ENCODE peak calls at places on chromosome 5, in ten cellular contexts. L is A549; W is colonic mucosa; B is BE2C; V is astrocyte; Z is CD4-positive, CD25-positive, alpha-beta regulatory T cell; Q is tibial nerve; Y is neural progenitor cell; A is lung; I is naive thymus-derived CD4-positive, alpha-beta T cell. F is an unnamed sample. For H3K4me1 and H3K9me3, the result is how much of the 10 kb centered on the place peaks cover.

GRCh38 chr5:33238826-33239670 is 201.7 kb upstream of the TARS1 start:
- DNase-seq in B (no peak), V (no peak), I (no peak), Y (no peak), L (no peak), A (no peak), W (no peak), Z (no peak), Q (no peak), F (no peak)

GRCh38 chr5:98109561-98110006 is 663.9 kb upstream of the RGMB start:
- DNase-seq in B (no peak), Z (no peak), Y (no peak), Q (no peak), V (peak), L (no peak), A (no peak), I (no peak), W (no peak), F (no peak)

GRCh38 chr5:5886812-5887486 is 464.5 kb downstream of the ICE1 start:
- DNase-seq in Q (no peak), V (no peak), Z (no peak), I (peak), W (peak), B (no peak), L (peak), A (no peak), Y (peak), F (no peak)

GRCh38 chr5:107704686-107705389 is 34.1 kb upstream of the EFNA5 start:
- DNase-seq in B (peak), V (peak), I (no peak), A (no peak), Y (no peak), W (no peak), L (no peak), Q (no peak), Z (no peak), F (no peak)

GRCh38 chr5:165630211-165630866 is 2124.9 kb downstream of the MAT2B start:
- DNase-seq in B (peak), Y (peak), Q (peak), I (no peak), L (peak), Z (no peak), A (no peak), V (peak), W (peak), F (no peak)

GRCh38 chr5:43485406-43485805 is 1.7 kb upstream of the TMEM267 start:
- DNase-seq in B (no peak), I (no peak), Y (no peak), A (no peak), L (peak), V (no peak), Q (no peak), Z (no peak), W (peak), F (no peak)

GRCh38 chr5:141903261-141903660 is 20.4 kb upstream of the DELE1 start:
- DNase-seq in V (no peak), W (no peak), Q (no peak), L (no peak), B (no peak), Z (no peak), I (no peak), A (no peak), Y (no peak), F (no peak)

GRCh38 chr5:172818081-172818480 is 16.0 kb upstream of the ERGIC1 start:
- DNase-seq in A (no peak), Q (no peak), Y (no peak), B (no peak), L (no peak), I (no peak), Z (no peak), V (no peak), W (no peak), F (no peak)

GRCh38 chr5:76896196-76896595 is 46.4 kb downstream of the S100Z start:
- DNase-seq in Z (no peak), B (no peak), L (no peak), Q (no peak), A (no peak), Y (no peak), I (no peak), W (no peak), V (no peak), F (no peak)

GRCh38 chr5:42547146-42547545 is 123.9 kb downstream of the GHR start:
- DNase-seq in B (no peak), L (peak), A (no peak), I (no peak), W (no peak), Z (no peak), V (peak), Y (no peak), Q (no peak), F (no peak)

GRCh38 chr5:82107277-82107676 is 135.5 kb downstream of the ATG10 start:
- DNase-seq in W (no peak), B (no peak), V (peak), L (peak), Z (no peak), I (no peak), A (no peak), Q (no peak), Y (peak), F (no peak)

GRCh38 chr5:127562252-127562651 is 44.8 kb downstream of the PRRC1 start:
- DNase-seq in A (no peak), Y (peak), W (no peak), L (peak), I (no peak), Z (no peak), B (peak), Q (peak), V (no peak), F (no peak)

GRCh38 chr5:152568101-152568500 is 163.0 kb upstream of the NMUR2 start:
- DNase-seq in I (no peak), B (no peak), Z (no peak), Q (no peak), W (no peak), L (no peak), A (no peak), V (no peak), Y (no peak), F (no peak)

GRCh38 chr5:177487144-177487543 is 10.3 kb downstream of the PDLIM7 start:
- DNase-seq in I (no peak), A (no peak), V (no peak), B (no peak), Y (no peak), W (no peak), Q (no peak), L (no peak), Z (no peak), F (no peak)

GRCh38 chr5:176501333-176501732 is 35.9 kb downstream of the RNF44 start:
- DNase-seq in Q (no peak), Y (no peak), W (no peak), L (no peak), V (peak), B (no peak), Z (no peak), I (no peak), A (no peak), F (no peak)

GRCh38 chr5:133905494-133905893 is 62.9 kb downstream of the C5orf15 start:
- DNase-seq in Q (no peak), I (no peak), Y (no peak), L (no peak), W (no peak), B (peak), V (no peak), Z (no peak), A (no peak), F (no peak)

GRCh38 chr5:149712439-149713147 is 17.5 kb upstream of the PPARGC1B start:
- DNase-seq in L (no peak), A (no peak), I (no peak), Y (peak), W (no peak), V (no peak), B (no peak), Z (no peak), Q (no peak), F (no peak)

GRCh38 chr5:157463621-157464407 is 3.8 kb downstream of the NIPAL4 start:
- DNase-seq in Y (no peak), Q (no peak), W (no peak), A (no peak), L (peak), V (peak), I (no peak), Z (no peak), B (no peak), F (no peak)

GRCh38 chr5:159536626-159537025 is 206.3 kb upstream of the IL12B start:
- DNase-seq in Z (no peak), B (no peak), L (no peak), V (no peak), A (no peak), Y (no peak), I (no peak), Q (no peak), W (no peak), F (no peak)

GRCh38 chr5:176648467-176649194 is 1.3 kb downstream of the TSPAN17 start:
- DNase-seq in V (no peak), Q (no peak), I (no peak), W (no peak), L (no peak), B (no peak), A (no peak), Z (peak), Y (no peak), F (no peak)

GRCh38 chr5:389197-389821 is 53.7 kb upstream of the EXOC3 start:
- DNase-seq in Q (no peak), V (no peak), B (no peak), Z (no peak), A (peak), I (no peak), L (no peak), W (peak), Y (no peak), F (no peak)

GRCh38 chr5:103402861-103403260 is 144.3 kb downstream of the MACIR start:
- DNase-seq in Z (no peak), Q (no peak), I (no peak), L (no peak), V (no peak), A (no peak), W (no peak), B (peak), Y (no peak), F (no peak)

GRCh38 chr5:172541119-172541763 is 86.9 kb upstream of the SH3PXD2B start:
- DNase-seq in Q (no peak), B (peak), V (no peak), Z (no peak), L (no peak), A (no peak), I (no peak), Y (no peak), W (peak), F (no peak)

GRCh38 chr5:177327539-177328522 is 16.1 kb upstream of the MXD3 start:
- DNase-seq in Z (no peak), L (no peak), V (peak), Q (no peak), B (no peak), A (no peak), Y (no peak), W (no peak), I (no peak), F (no peak)

GRCh38 chr5:80761966-80762365 is 107.2 kb upstream of the DHFR start:
- DNase-seq in A (no peak), L (no peak), Q (no peak), Z (no peak), W (no peak), V (peak), B (no peak), Y (no peak), I (no peak), F (no peak)

GRCh38 chr5:64923151-64923685 is 154.5 kb downstream of the CWC27 start:
- DNase-seq in Y (no peak), I (no peak), W (no peak), L (no peak), B (peak), A (no peak), V (peak), Q (no peak), Z (no peak), F (no peak)

GRCh38 chr5:107248065-107248695 is 422.6 kb downstream of the EFNA5 start:
- DNase-seq in Z (no peak), I (no peak), B (peak), W (peak), Q (peak), L (peak), A (peak), Y (peak), V (no peak), F (no peak)

GRCh38 chr5:83922699-83923098 is 202.0 kb upstream of the HAPLN1 start:
- DNase-seq in Y (no peak), A (no peak), W (no peak), L (no peak), B (no peak), Q (no peak), Z (no peak), V (no peak), I (no peak), F (no peak)

GRCh38 chr5:175682664-175683063 is 24.8 kb downstream of the HRH2 start:
- DNase-seq in V (no peak), Z (no peak), Q (no peak), B (no peak), Y (no peak), A (no peak), I (no peak), W (no peak), L (no peak), F (no peak)

GRCh38 chr5:66958984-66959641 is 237.5 kb downstream of the CD180 start:
- DNase-seq in W (no peak), V (peak), A (peak), Y (peak), Z (no peak), I (no peak), L (peak), Q (peak), B (no peak), F (peak)

GRCh38 chr5:143196601-143197259 is 206.8 kb downstream of the NR3C1 start:
- DNase-seq in Q (no peak), W (no peak), V (no peak), L (no peak), Y (no peak), A (no peak), B (no peak), I (no peak), Z (no peak), F (no peak)

GRCh38 chr5:146301666-146302065 is 37.0 kb upstream of the POU4F3 start:
- DNase-seq in A (no peak), Q (no peak), Y (no peak), Z (no peak), I (no peak), W (no peak), B (no peak), V (no peak), L (no peak), F (no peak)

GRCh38 chr5:164073013-164073535 is 567.7 kb downstream of the MAT2B start:
- DNase-seq in Q (no peak), Y (no peak), L (no peak), W (no peak), V (no peak), Z (no peak), A (no peak), I (no peak), B (no peak), F (no peak)

GRCh38 chr5:114695292-114695904 is 333.5 kb downstream of the KCNN2 start:
- DNase-seq in W (no peak), A (no peak), V (no peak), Q (no peak), B (no peak), Y (no peak), L (no peak), I (no peak), Z (no peak), F (no peak)

GRCh38 chr5:139789845-139790189 is 5.8 kb upstream of the PSD2 start:
- DNase-seq in Z (no peak), W (no peak), I (no peak), Q (no peak), V (no peak), B (no peak), L (no peak), A (no peak), Y (no peak), F (no peak)

GRCh38 chr5:139787257-139787567 is 8.4 kb upstream of the PSD2 start:
- DNase-seq in Z (no peak), Y (no peak), A (no peak), V (no peak), B (no peak), L (no peak), Q (no peak), W (no peak), I (no peak), F (no peak)

GRCh38 chr5:139787568-139788293 is 7.9 kb upstream of the PSD2 start:
- DNase-seq in Q (peak), B (peak), W (peak), Z (peak), Y (peak), I (peak), L (peak), V (peak), A (peak), F (no peak)

GRCh38 chr5:139789116-139789844 is 6.3 kb upstream of the PSD2 start:
- DNase-seq in L (no peak), I (no peak), Z (no peak), Q (no peak), B (no peak), A (no peak), V (no peak), W (no peak), Y (no peak), F (no peak)

GRCh38 chr5:139788294-139788875 is 7.2 kb upstream of the PSD2 start:
- DNase-seq in Z (no peak), L (no peak), W (no peak), V (no peak), Q (no peak), B (no peak), Y (peak), A (peak), I (no peak), F (no peak)
- H3K4me3 ChIP-seq in Z (no peak), L (peak), W (peak), V (peak), Q (peak), B (no peak), Y (peak), A (no peak), I (no peak), F (peak)

GRCh38 chr5:78627175-78627574 is 21.4 kb downstream of the LHFPL2 start:
- DNase-seq in Z (no peak), W (no peak), I (no peak), B (no peak), Y (no peak), V (peak), A (no peak), L (peak), Q (no peak), F (no peak)

GRCh38 chr5:78624992-78625391 is 23.6 kb downstream of the LHFPL2 start:
- DNase-seq in V (no peak), I (no peak), A (no peak), Q (no peak), Z (no peak), L (no peak), Y (no peak), B (no peak), W (no peak), F (no peak)

GRCh38 chr5:78627766-78628165 is 20.8 kb downstream of the LHFPL2 start:
- DNase-seq in B (no peak), W (no peak), V (peak), A (no peak), Q (no peak), I (no peak), Z (no peak), Y (no peak), L (no peak), F (no peak)

GRCh38 chr5:78624011-78624541 is 24.5 kb downstream of the LHFPL2 start:
- DNase-seq in L (no peak), V (peak), Y (no peak), W (no peak), B (peak), I (no peak), Z (no peak), Q (no peak), A (no peak), F (no peak)

DNA sequence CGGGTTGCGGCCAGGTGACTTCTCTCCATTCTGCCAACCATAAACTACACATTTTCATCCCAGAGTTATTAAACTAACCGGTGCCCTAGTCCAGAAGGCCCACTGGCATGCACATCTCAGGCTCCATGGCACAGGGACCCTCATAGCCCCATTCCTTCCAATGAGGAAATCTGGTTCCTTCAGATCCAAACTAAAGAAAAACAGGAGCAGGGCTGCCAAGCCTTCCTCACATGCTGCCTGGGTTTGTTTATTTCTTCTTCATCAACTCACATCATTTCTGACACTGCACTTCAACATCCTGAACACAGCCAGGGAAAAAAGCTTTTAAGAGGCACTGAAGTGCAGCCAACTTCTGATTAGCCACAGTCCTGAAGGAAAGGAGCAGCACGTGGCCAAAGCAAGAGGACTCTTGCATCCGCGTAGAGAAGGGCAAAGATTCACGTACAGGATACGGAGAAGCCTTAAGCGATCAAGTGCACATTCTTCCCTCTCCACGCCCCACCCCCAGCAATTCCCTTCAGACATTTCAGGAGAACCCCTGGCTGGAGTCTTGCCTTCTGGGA is 22.5 kb downstream of the LHFPL2 start:
- DNase-seq in W (no peak), L (no peak), Q (no peak), B (no peak), A (no peak), Y (no peak), Z (no peak), V (peak), I (no peak), F (no peak)
- H3K4me1 ChIP-seq in W (under half), L (half or more), Q (under half), B (under half), A (under half), Y (under half), Z (under half), V (under half), I (under half), F (under half)

GRCh38 chr5:4330327-4330726 is 734.7 kb downstream of the IRX1 start:
- DNase-seq in Z (no peak), Y (no peak), B (no peak), I (no peak), L (no peak), W (no peak), A (no peak), Q (no peak), V (no peak), F (no peak)
- H3K9me3 ChIP-seq in Z (under half), Y (under half), B (under half), I (under half), L (under half), W (under half), A (under half), Q (under half), V (under half), F (under half)

GRCh38 chr5:132819468-132819867 is 6.4 kb downstream of the SOWAHA start:
- DNase-seq in Q (no peak), V (no peak), B (no peak), Z (no peak), I (no peak), W (no peak), Y (no peak), L (no peak), A (no peak), F (no peak)
- H3K4me3 ChIP-seq in Q (no peak), V (peak), B (no peak), Z (no peak), I (peak), W (no peak), Y (no peak), L (no peak), A (no peak), F (peak)

DNA sequence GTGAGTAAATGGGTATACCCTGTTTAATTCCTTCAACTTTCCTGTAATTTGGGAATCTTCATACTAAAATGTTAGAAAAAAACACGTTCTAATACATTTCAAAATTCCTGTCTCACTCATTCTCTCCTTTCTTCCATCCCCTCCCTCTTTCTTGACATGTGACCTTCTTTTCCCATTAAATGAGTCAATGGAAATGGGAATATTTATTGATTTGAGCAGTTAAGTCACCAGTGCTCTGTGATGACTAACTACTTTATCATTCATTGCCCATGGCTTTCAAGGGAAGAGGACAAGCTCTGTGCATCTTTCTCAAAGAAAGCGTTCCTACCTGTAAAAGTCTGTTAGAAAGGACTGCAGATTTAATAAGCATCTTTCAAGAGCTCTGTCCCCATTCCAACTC is 144.4 kb upstream of the MAP3K1 start:
- DNase-seq in I (no peak), A (no peak), V (no peak), W (no peak), L (no peak), Q (no peak), Z (no peak), B (no peak), Y (no peak), F (no peak)
- H3K4me1 ChIP-seq in I (under half), A (under half), V (under half), W (under half), L (under half), Q (under half), Z (under half), B (under half), Y (under half), F (under half)

DNA sequence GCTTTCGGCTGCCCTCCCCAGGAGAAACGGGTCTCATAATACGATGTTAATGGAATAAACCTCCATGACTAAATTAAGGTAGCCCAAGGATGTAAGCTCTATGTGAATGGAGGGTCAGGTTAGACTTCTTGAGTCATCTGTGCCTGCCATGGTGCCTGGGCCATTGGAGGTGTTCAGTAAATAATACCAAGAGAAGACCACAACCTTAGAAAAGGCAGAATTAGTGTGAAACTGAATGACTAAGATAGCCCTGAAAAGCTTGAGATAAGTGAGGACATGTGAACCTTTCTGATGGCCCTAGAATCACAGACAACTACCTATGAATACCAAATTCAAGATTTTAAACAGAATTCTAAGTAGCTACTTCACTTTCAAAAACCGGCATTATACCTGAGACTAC is 160.6 kb downstream of the KIAA0825 start:
- DNase-seq in V (no peak), B (no peak), Q (no peak), A (no peak), I (no peak), Z (no peak), L (no peak), Y (no peak), W (no peak), F (no peak)
- H3K9me3 ChIP-seq in V (under half), B (under half), Q (under half), A (under half), I (under half), Z (under half), L (under half), Y (under half), W (under half), F (under half)

F was measured in esophagus squamous epithelium.